ENCODE peak calls at places on chromosome 16, in six cellular contexts. One of them, this sample, is unnamed.

GRCh38 chr16:62475573-62475972 is 439.3 kb upstream of the CDH8 start:
- DNase-seq in endodermal cell: peak; percentile 52
- DNase-seq in fibroblast of lung: no peak
- DNase-seq in upper lobe of right lung: no peak
- DNase-seq in spleen: no peak
- DNase-seq in A549: no peak
- DNase-seq in this sample: no peak

GRCh38 chr16:55640714-55641327 is 15.0 kb upstream of the SLC6A2 start:
- DNase-seq in endodermal cell: no peak
- DNase-seq in fibroblast of lung: no peak
- DNase-seq in upper lobe of right lung: no peak
- DNase-seq in spleen: no peak
- DNase-seq in A549: no peak
- DNase-seq in this sample: no peak

GRCh38 chr16:10552998-10553491 is 27.4 kb downstream of the EMP2 start:
- DNase-seq in endodermal cell: peak; percentile 86
- DNase-seq in fibroblast of lung: no peak
- DNase-seq in upper lobe of right lung: peak; percentile 68
- DNase-seq in spleen: peak; percentile 86
- DNase-seq in A549: peak; percentile 72
- DNase-seq in this sample: no peak

GRCh38 chr16:69033550-69033949 is 71.9 kb upstream of the HAS3 start:
- DNase-seq in endodermal cell: no peak
- DNase-seq in fibroblast of lung: no peak
- DNase-seq in upper lobe of right lung: no peak
- DNase-seq in spleen: no peak
- DNase-seq in A549: no peak
- DNase-seq in this sample: no peak

GRCh38 chr16:19844945-19845641 is 39.6 kb downstream of the GPRC5B start:
- DNase-seq in endodermal cell: no peak
- DNase-seq in fibroblast of lung: peak; percentile 86
- DNase-seq in upper lobe of right lung: no peak
- DNase-seq in spleen: no peak
- DNase-seq in A549: peak; percentile 43
- DNase-seq in this sample: no peak

GRCh38 chr16:48556913-48557351 is 53.0 kb downstream of the N4BP1 start:
- DNase-seq in endodermal cell: no peak
- DNase-seq in fibroblast of lung: peak; percentile 85
- DNase-seq in upper lobe of right lung: no peak
- DNase-seq in spleen: no peak
- DNase-seq in A549: no peak
- DNase-seq in this sample: no peak

GRCh38 chr16:5895137-5895536 is 797.5 kb upstream of the EEF2KMT start:
- DNase-seq in endodermal cell: no peak
- DNase-seq in fibroblast of lung: no peak
- DNase-seq in upper lobe of right lung: no peak
- DNase-seq in spleen: no peak
- DNase-seq in A549: no peak
- DNase-seq in this sample: no peak

GRCh38 chr16:53183442-53183841 is 128.7 kb downstream of the CHD9 start:
- DNase-seq in endodermal cell: no peak
- DNase-seq in fibroblast of lung: peak; percentile 32
- DNase-seq in upper lobe of right lung: no peak
- DNase-seq in spleen: no peak
- DNase-seq in A549: peak; percentile 48
- DNase-seq in this sample: no peak

GRCh38 chr16:83994087-83994486 is 26.0 kb downstream of the NECAB2 start:
- DNase-seq in endodermal cell: no peak
- DNase-seq in fibroblast of lung: peak; percentile 91
- DNase-seq in upper lobe of right lung: peak; percentile 60
- DNase-seq in spleen: no peak
- DNase-seq in A549: peak; percentile 71
- DNase-seq in this sample: peak; percentile 45

GRCh38 chr16:27452569-27453475 is 50.8 kb downstream of the IL21R start:
- DNase-seq in endodermal cell: no peak
- DNase-seq in fibroblast of lung: no peak
- DNase-seq in upper lobe of right lung: no peak
- DNase-seq in spleen: no peak
- DNase-seq in A549: no peak
- DNase-seq in this sample: no peak

GRCh38 chr16:66510711-66511614 is 39.0 kb downstream of the TK2 start:
- DNase-seq in endodermal cell: no peak
- DNase-seq in fibroblast of lung: no peak
- DNase-seq in upper lobe of right lung: no peak
- DNase-seq in spleen: no peak
- DNase-seq in A549: peak; percentile 35
- DNase-seq in this sample: peak; percentile 80

GRCh38 chr16:81551821-81552304 is 107.3 kb downstream of the CMIP start:
- DNase-seq in endodermal cell: no peak
- DNase-seq in fibroblast of lung: peak; percentile 37
- DNase-seq in upper lobe of right lung: peak; percentile 63
- DNase-seq in spleen: no peak
- DNase-seq in A549: no peak
- DNase-seq in this sample: peak; percentile 70

GRCh38 chr16:31008154-31008950 is 2.1 kb downstream of the STX1B start:
- DNase-seq in endodermal cell: no peak
- DNase-seq in fibroblast of lung: peak; percentile 39
- DNase-seq in upper lobe of right lung: no peak
- DNase-seq in spleen: no peak
- DNase-seq in A549: no peak
- DNase-seq in this sample: no peak

GRCh38 chr16:87658564-87659225 is 56.4 kb downstream of the JPH3 start:
- DNase-seq in endodermal cell: no peak
- DNase-seq in fibroblast of lung: no peak
- DNase-seq in upper lobe of right lung: no peak
- DNase-seq in spleen: no peak
- DNase-seq in A549: no peak
- DNase-seq in this sample: no peak

GRCh38 chr16:53429221-53429943 is 4.9 kb upstream of the RBL2 start:
- DNase-seq in endodermal cell: no peak
- DNase-seq in fibroblast of lung: peak; percentile 87
- DNase-seq in upper lobe of right lung: no peak
- DNase-seq in spleen: no peak
- DNase-seq in A549: no peak
- DNase-seq in this sample: no peak

GRCh38 chr16:89094252-89094901 is 725 bp downstream of the ACSF3 start:
- DNase-seq in endodermal cell: peak; percentile 68
- DNase-seq in fibroblast of lung: peak; percentile 9
- DNase-seq in upper lobe of right lung: no peak
- DNase-seq in spleen: no peak
- DNase-seq in A549: no peak
- DNase-seq in this sample: no peak

GRCh38 chr16:86697715-86698114 is 119.4 kb downstream of the FOXL1 start:
- DNase-seq in endodermal cell: no peak
- DNase-seq in fibroblast of lung: peak; percentile 32
- DNase-seq in upper lobe of right lung: no peak
- DNase-seq in spleen: no peak
- DNase-seq in A549: no peak
- DNase-seq in this sample: no peak

GRCh38 chr16:60203525-60204124 is 1469.5 kb upstream of the GOT2 start:
- DNase-seq in endodermal cell: no peak
- DNase-seq in fibroblast of lung: peak; percentile 26
- DNase-seq in upper lobe of right lung: no peak
- DNase-seq in spleen: no peak
- DNase-seq in A549: peak; percentile 22
- DNase-seq in this sample: no peak

GRCh38 chr16:67539691-67540635 is 11.3 kb downstream of the RIPOR1 start:
- DNase-seq in endodermal cell: no peak
- DNase-seq in fibroblast of lung: no peak
- DNase-seq in upper lobe of right lung: no peak
- DNase-seq in spleen: no peak
- DNase-seq in A549: no peak
- DNase-seq in this sample: peak; percentile 73
- H3K4me1 ChIP-seq in endodermal cell: no peaks in the 10 kb centered on the region
- H3K4me1 ChIP-seq in fibroblast of lung: peaks cover 8% of the 10 kb centered on the region
- H3K4me1 ChIP-seq in upper lobe of right lung: peaks cover 39% of the 10 kb centered on the region
- H3K4me1 ChIP-seq in spleen: peaks cover 79% of the 10 kb centered on the region
- H3K4me1 ChIP-seq in A549: peaks cover 9% of the 10 kb centered on the region
- H3K4me1 ChIP-seq in this sample: no peaks in the 10 kb centered on the region

DNA sequence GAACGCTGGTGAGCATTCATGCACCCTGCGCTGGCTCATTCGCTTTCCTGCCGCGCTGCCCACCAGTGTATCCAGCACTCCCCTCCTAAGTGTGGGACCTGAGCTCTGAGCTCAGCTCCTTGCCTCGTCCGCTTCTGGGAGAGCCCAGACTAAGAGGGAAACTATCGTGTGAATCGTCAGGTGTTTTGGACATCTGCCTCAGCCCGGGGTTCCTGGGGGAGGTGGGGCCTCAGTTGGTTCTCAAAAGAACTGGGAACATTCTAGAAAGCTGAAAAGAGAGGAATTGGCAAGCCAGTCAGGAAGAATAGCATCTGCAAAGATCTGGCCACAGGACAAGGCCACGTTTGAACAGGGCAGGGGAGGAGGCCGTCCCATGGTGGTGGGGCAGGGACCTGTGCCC is 205.4 kb upstream of the CIBAR2 start:
- DNase-seq in endodermal cell: no peak
- DNase-seq in fibroblast of lung: no peak
- DNase-seq in upper lobe of right lung: no peak
- DNase-seq in spleen: no peak
- DNase-seq in A549: no peak
- DNase-seq in this sample: no peak
- H3K4me1 ChIP-seq in endodermal cell: peaks cover 6% of the 10 kb centered on the region
- H3K4me1 ChIP-seq in fibroblast of lung: peaks cover 15% of the 10 kb centered on the region
- H3K4me1 ChIP-seq in upper lobe of right lung: peaks cover 21% of the 10 kb centered on the region
- H3K4me1 ChIP-seq in spleen: peaks cover 18% of the 10 kb centered on the region
- H3K4me1 ChIP-seq in A549: peaks cover 11% of the 10 kb centered on the region
- H3K4me1 ChIP-seq in this sample: no peaks in the 10 kb centered on the region

GRCh38 chr16:11743308-11744074 is 834 bp upstream of the TXNDC11 start:
- DNase-seq in endodermal cell: no peak
- DNase-seq in fibroblast of lung: peak; percentile 68
- DNase-seq in upper lobe of right lung: peak; percentile 77
- DNase-seq in spleen: peak; percentile 84
- DNase-seq in A549: peak; percentile 86
- DNase-seq in this sample: no peak
- H3K4me1 ChIP-seq in endodermal cell: peaks cover 9% of the 10 kb centered on the region
- H3K4me1 ChIP-seq in fibroblast of lung: peaks cover 7% of the 10 kb centered on the region
- H3K4me1 ChIP-seq in upper lobe of right lung: peaks cover 35% of the 10 kb centered on the region
- H3K4me1 ChIP-seq in spleen: peaks cover 25% of the 10 kb centered on the region
- H3K4me1 ChIP-seq in A549: peaks cover 33% of the 10 kb centered on the region
- H3K4me1 ChIP-seq in this sample: no peaks in the 10 kb centered on the region

GRCh38 chr16:50425648-50426047 is 56.9 kb upstream of the BRD7 start:
- DNase-seq in endodermal cell: no peak
- DNase-seq in fibroblast of lung: no peak
- DNase-seq in upper lobe of right lung: no peak
- DNase-seq in spleen: no peak
- DNase-seq in A549: no peak
- DNase-seq in this sample: no peak

GRCh38 chr16:50425044-50425443 is 56.3 kb upstream of the BRD7 start:
- DNase-seq in endodermal cell: no peak
- DNase-seq in fibroblast of lung: no peak
- DNase-seq in upper lobe of right lung: no peak
- DNase-seq in spleen: no peak
- DNase-seq in A549: no peak
- DNase-seq in this sample: no peak

GRCh38 chr16:50428742-50429141 is 60.0 kb upstream of the BRD7 start:
- DNase-seq in endodermal cell: no peak
- DNase-seq in fibroblast of lung: no peak
- DNase-seq in upper lobe of right lung: no peak
- DNase-seq in spleen: no peak
- DNase-seq in A549: no peak
- DNase-seq in this sample: no peak

GRCh38 chr16:50428116-50428515 is 59.3 kb upstream of the BRD7 start:
- DNase-seq in endodermal cell: no peak
- DNase-seq in fibroblast of lung: no peak
- DNase-seq in upper lobe of right lung: no peak
- DNase-seq in spleen: no peak
- DNase-seq in A549: no peak
- DNase-seq in this sample: no peak

DNA sequence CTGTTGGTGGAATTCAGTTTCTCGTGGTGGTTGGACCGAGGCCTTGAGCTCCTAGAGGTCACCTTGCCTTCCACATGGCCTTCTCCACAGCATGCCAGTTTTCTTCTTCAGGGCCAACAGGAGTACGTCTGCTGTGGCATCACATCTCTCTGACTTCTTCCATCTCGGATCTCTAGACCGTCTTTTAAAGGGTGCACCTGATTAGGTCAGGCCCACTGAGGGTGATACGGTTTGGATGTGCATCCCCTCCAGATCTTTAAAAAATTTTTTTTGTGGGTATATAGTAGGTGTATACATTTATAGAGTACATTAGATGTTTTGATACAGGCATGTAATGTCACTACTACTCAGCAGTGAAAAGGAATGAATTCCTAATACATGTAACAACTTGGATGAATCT is 58.3 kb upstream of the BRD7 start:
- DNase-seq in endodermal cell: no peak
- DNase-seq in fibroblast of lung: no peak
- DNase-seq in upper lobe of right lung: no peak
- DNase-seq in spleen: no peak
- DNase-seq in A549: no peak
- DNase-seq in this sample: no peak
- H3K4me1 ChIP-seq in endodermal cell: no peaks in the 10 kb centered on the region
- H3K4me1 ChIP-seq in fibroblast of lung: no peaks in the 10 kb centered on the region
- H3K4me1 ChIP-seq in upper lobe of right lung: no peaks in the 10 kb centered on the region
- H3K4me1 ChIP-seq in spleen: no peaks in the 10 kb centered on the region
- H3K4me1 ChIP-seq in A549: no peaks in the 10 kb centered on the region
- H3K4me1 ChIP-seq in this sample: no peaks in the 10 kb centered on the region